ENCODE peak calls at places on chromosomes 12 and 14, in six cellular contexts. F is right atrium auricular region, O is HS-27A, G is GM03348, Q is neural progenitor cell, X is cardiac fibroblast. I is an unnamed sample.

GRCh38 chr14:95527392-95528002 is 7.4 kb upstream of the GLRX5 start:
- DNase-seq in F (peak), O (no peak), G (peak), Q (peak), X (peak), I (no peak)

GRCh38 chr12:66708704-66709443 is 30.0 kb upstream of the GRIP1 start:
- DNase-seq in F (no peak), O (no peak), G (no peak), Q (peak), X (peak), I (no peak)

GRCh38 chr14:72432748-72433147 is 461.2 kb downstream of the DPF3 start:
- DNase-seq in F (no peak), O (no peak), G (no peak), Q (no peak), X (no peak), I (no peak)

GRCh38 chr12:14795028-14795448 is 8.2 kb downstream of the WBP11 start:
- DNase-seq in F (no peak), O (no peak), G (no peak), Q (no peak), X (peak), I (no peak)

GRCh38 chr12:7190268-7191055 is 976 bp downstream of the PEX5 start:
- DNase-seq in F (no peak), O (no peak), G (peak), Q (peak), X (peak), I (peak)

GRCh38 chr14:22221508-22221907 is 367.5 kb downstream of the DAD1 start:
- DNase-seq in F (no peak), O (peak), G (peak), Q (peak), X (peak), I (no peak)

GRCh38 chr14:100765991-100766390 is 39.3 kb downstream of the DLK1 start:
- DNase-seq in F (no peak), O (no peak), G (no peak), Q (no peak), X (no peak), I (no peak)

GRCh38 chr12:42447371-42447786 is 121.4 kb downstream of the PPHLN1 start:
- DNase-seq in F (no peak), O (no peak), G (no peak), Q (peak), X (peak), I (no peak)

GRCh38 chr12:50164963-50165362 is 2.2 kb downstream of the CERS5 start:
- DNase-seq in F (no peak), O (no peak), G (no peak), Q (no peak), X (no peak), I (no peak)

GRCh38 chr12:71792599-71792998 is 37.9 kb downstream of the RAB21 start:
- DNase-seq in F (no peak), O (no peak), G (no peak), Q (no peak), X (no peak), I (no peak)

GRCh38 chr12:22672951-22673350 is 48.0 kb downstream of the ETNK1 start:
- DNase-seq in F (no peak), O (peak), G (peak), Q (no peak), X (peak), I (no peak)

GRCh38 chr14:24673534-24674203 is 39.7 kb upstream of the GZMB start:
- DNase-seq in F (no peak), O (no peak), G (no peak), Q (no peak), X (no peak), I (no peak)

GRCh38 chr14:51087024-51087423 is 7.9 kb downstream of the TRIM9 start:
- DNase-seq in F (no peak), O (no peak), G (no peak), Q (no peak), X (peak), I (no peak)

GRCh38 chr14:53620890-53621289 is 335.7 kb downstream of the BMP4 start:
- DNase-seq in F (no peak), O (no peak), G (no peak), Q (no peak), X (no peak), I (no peak)

GRCh38 chr12:132904718-132905328 is 17.4 kb upstream of the CHFR start:
- DNase-seq in F (peak), O (no peak), G (peak), Q (peak), X (peak), I (peak)

GRCh38 chr12:12333407-12333831 is 16.6 kb downstream of the MANSC1 start:
- DNase-seq in F (no peak), O (no peak), G (no peak), Q (no peak), X (peak), I (no peak)

GRCh38 chr12:111327474-111327873 is 41.4 kb downstream of the PHETA1 start:
- DNase-seq in F (no peak), O (no peak), G (no peak), Q (no peak), X (no peak), I (no peak)

GRCh38 chr12:7646178-7646475 is 19.6 kb downstream of the APOBEC1 start:
- DNase-seq in F (no peak), O (no peak), G (no peak), Q (no peak), X (no peak), I (no peak)

GRCh38 chr14:50562841-50563240 is 2.9 kb downstream of the ATL1 start:
- DNase-seq in F (no peak), O (no peak), G (no peak), Q (no peak), X (no peak), I (no peak)

GRCh38 chr12:12776261-12776660 is 9.2 kb upstream of the APOLD1 start:
- DNase-seq in F (no peak), O (no peak), G (no peak), Q (no peak), X (peak), I (no peak)

GRCh38 chr14:20614038-20614840 is 23.1 kb upstream of the RNASE12 start:
- DNase-seq in F (no peak), O (no peak), G (peak), Q (peak), X (peak), I (no peak)

GRCh38 chr12:12546314-12546772 is 16.3 kb downstream of the DUSP16 start:
- DNase-seq in F (no peak), O (no peak), G (no peak), Q (no peak), X (no peak), I (no peak)

GRCh38 chr12:118840399-118840798 is 140.9 kb upstream of the SRRM4 start:
- DNase-seq in F (no peak), O (no peak), G (no peak), Q (peak), X (no peak), I (no peak)

GRCh38 chr12:6062427-6063378 is 61.8 kb downstream of the VWF start:
- DNase-seq in F (no peak), O (no peak), G (peak), Q (peak), X (peak), I (no peak)

GRCh38 chr14:33642641-33643342 is 308.1 kb downstream of the EGLN3 start:
- DNase-seq in F (no peak), O (no peak), G (peak), Q (peak), X (no peak), I (no peak)

GRCh38 chr14:62691613-62692489 is 353.4 kb downstream of the KCNH5 start:
- DNase-seq in F (no peak), O (no peak), G (peak), Q (no peak), X (peak), I (no peak)

GRCh38 chr14:76937181-76938091 is 91.1 kb downstream of the IRF2BPL start:
- DNase-seq in F (peak), O (no peak), G (peak), Q (peak), X (peak), I (peak)

GRCh38 chr14:25102788-25103187 is 52.8 kb upstream of the STXBP6 start:
- DNase-seq in F (no peak), O (no peak), G (no peak), Q (no peak), X (no peak), I (no peak)

GRCh38 chr12:10641735-10642500 is 28.5 kb upstream of the MAGOHB start:
- DNase-seq in F (no peak), O (no peak), G (peak), Q (no peak), X (peak), I (no peak)

GRCh38 chr14:96267336-96267735 is 11.3 kb downstream of the BDKRB1 start:
- DNase-seq in F (no peak), O (no peak), G (peak), Q (no peak), X (peak), I (no peak)

GRCh38 chr14:30680036-30680435 is 57.9 kb downstream of the SCFD1 start:
- DNase-seq in F (no peak), O (no peak), G (no peak), Q (no peak), X (no peak), I (no peak)

GRCh38 chr12:42426733-42427132 is 100.8 kb downstream of the PPHLN1 start:
- DNase-seq in F (no peak), O (no peak), G (no peak), Q (peak), X (peak), I (no peak)

GRCh38 chr12:131800594-131801135 is 27.5 kb upstream of the MMP17 start:
- DNase-seq in F (no peak), O (no peak), G (no peak), Q (no peak), X (no peak), I (no peak)

GRCh38 chr12:69042970-69043369 is 110.0 kb upstream of the CPM start:
- DNase-seq in F (no peak), O (no peak), G (no peak), Q (no peak), X (no peak), I (no peak)

GRCh38 chr14:39339003-39339402 is 93.2 kb downstream of the FBXO33 start:
- DNase-seq in F (no peak), O (no peak), G (no peak), Q (peak), X (no peak), I (no peak)

GRCh38 chr12:13196302-13196921 is at the start of gene EMP1:
- DNase-seq in F (peak), O (peak), G (peak), Q (peak), X (peak), I (peak)

GRCh38 chr14:106605548-106606448 is 1079.4 kb downstream of the TMEM121 start:
- DNase-seq in F (no peak), O (no peak), G (no peak), Q (no peak), X (no peak), I (no peak)

GRCh38 chr14:95609398-95609990 is 74.6 kb downstream of the GLRX5 start:
- DNase-seq in F (no peak), O (no peak), G (peak), Q (peak), X (peak), I (no peak)

GRCh38 chr12:110277705-110278104 is 3.3 kb upstream of the ATP2A2 start:
- DNase-seq in F (no peak), O (no peak), G (no peak), Q (no peak), X (no peak), I (no peak)

I was measured in coronary artery.